ENCODE peak calls at places on chromosomes 2 and 18, in five cellular contexts. F is naive B cell, J is renal cortical epithelial cell, Q is AG10803, B is posterior vena cava. D is an unnamed sample.

GRCh38 chr18:939167-939566 is 34.5 kb downstream of the ADCYAP1 start:
- DNase-seq in F (no peak), J (peak; percentile 54), Q (no peak), B (no peak), D (no peak)

GRCh38 chr2:40256649-40257048 is 195.2 kb downstream of the SLC8A1 start:
- DNase-seq in F (no peak), J (no peak), Q (no peak), B (no peak), D (no peak)

GRCh38 chr18:48111547-48111946 is 181.1 kb upstream of the SMAD2 start:
- DNase-seq in F (no peak), J (no peak), Q (no peak), B (no peak), D (no peak)

GRCh38 chr18:25298853-25299274 is 53.1 kb downstream of the ZNF521 start:
- DNase-seq in F (no peak), J (peak; percentile 93), Q (peak; percentile 86), B (no peak), D (no peak)

GRCh38 chr2:206011795-206012194 is 74.2 kb downstream of the INO80D start:
- DNase-seq in F (no peak), J (no peak), Q (no peak), B (no peak), D (no peak)

GRCh38 chr18:47587587-47587986 is 336.1 kb upstream of the SKOR2 start:
- DNase-seq in F (no peak), J (no peak), Q (no peak), B (no peak), D (no peak)

GRCh38 chr2:10497797-10498251 is 49.7 kb upstream of the ODC1 start:
- DNase-seq in F (no peak), J (peak; percentile 68), Q (peak; percentile 79), B (peak; percentile 79), D (peak; percentile 44)

GRCh38 chr18:54774971-54775665 is 53.2 kb upstream of the RAB27B start:
- DNase-seq in F (no peak), J (no peak), Q (peak; percentile 29), B (no peak), D (no peak)

GRCh38 chr2:235008584-235009044 is 56.8 kb downstream of the SH3BP4 start:
- DNase-seq in F (no peak), J (peak; percentile 47), Q (no peak), B (no peak), D (no peak)

GRCh38 chr2:39780825-39781600 is 2.0 kb upstream of the THUMPD2 start:
- DNase-seq in F (no peak), J (peak; percentile 27), Q (no peak), B (no peak), D (no peak)

GRCh38 chr18:78833833-78834232 is 145.8 kb upstream of the SALL3 start:
- DNase-seq in F (no peak), J (no peak), Q (no peak), B (no peak), D (no peak)

GRCh38 chr2:152343426-152343825 is 8.5 kb downstream of the FMNL2 start:
- DNase-seq in F (no peak), J (no peak), Q (no peak), B (no peak), D (no peak)

GRCh38 chr2:60853512-60853911 is 27.9 kb upstream of the REL start:
- DNase-seq in F (no peak), J (no peak), Q (no peak), B (no peak), D (no peak)

GRCh38 chr2:14749869-14750268 is 117.4 kb downstream of the LRATD1 start:
- DNase-seq in F (no peak), J (peak; percentile 70), Q (peak; percentile 65), B (no peak), D (no peak)

GRCh38 chr18:13310286-13310685 is 91.7 kb downstream of the LDLRAD4 start:
- DNase-seq in F (no peak), J (no peak), Q (no peak), B (peak; percentile 28), D (no peak)

GRCh38 chr2:154709215-154709614 is 10.7 kb downstream of the KCNJ3 start:
- DNase-seq in F (no peak), J (peak; percentile 60), Q (no peak), B (no peak), D (no peak)

GRCh38 chr2:195411219-195411687 is 245.8 kb upstream of the SLC39A10 start:
- DNase-seq in F (no peak), J (peak; percentile 54), Q (peak; percentile 63), B (no peak), D (no peak)

GRCh38 chr2:70005752-70006446 is 44.5 kb upstream of the ASPRV1 start:
- DNase-seq in F (no peak), J (no peak), Q (no peak), B (no peak), D (no peak)

GRCh38 chr2:156896294-156896693 is 361.2 kb upstream of the GALNT5 start:
- DNase-seq in F (no peak), J (peak; percentile 66), Q (peak; percentile 29), B (no peak), D (peak; percentile 51)

GRCh38 chr2:30164131-30164925 is 17.5 kb downstream of the YPEL5 start:
- DNase-seq in F (no peak), J (no peak), Q (peak; percentile 29), B (no peak), D (no peak)

GRCh38 chr18:23213200-23213599 is 77.9 kb downstream of the CABLES1 start:
- DNase-seq in F (no peak), J (no peak), Q (peak; percentile 87), B (no peak), D (no peak)

GRCh38 chr2:96547751-96548161 is 11.2 kb downstream of the ARID5A start:
- DNase-seq in F (no peak), J (no peak), Q (peak; percentile 37), B (no peak), D (no peak)

GRCh38 chr2:233807215-233807865 is 29.2 kb downstream of the MROH2A start:
- DNase-seq in F (no peak), J (no peak), Q (no peak), B (peak; percentile 53), D (no peak)

GRCh38 chr2:30780776-30781330 is 26.4 kb downstream of the CAPN13 start:
- DNase-seq in F (no peak), J (no peak), Q (no peak), B (peak; percentile 19), D (no peak)

GRCh38 chr2:102003696-102004095 is 11.9 kb downstream of the IL1R2 start:
- DNase-seq in F (no peak), J (no peak), Q (no peak), B (no peak), D (no peak)

GRCh38 chr2:174438146-174438886 is 42.8 kb downstream of the SCRN3 start:
- DNase-seq in F (no peak), J (no peak), Q (no peak), B (no peak), D (no peak)

GRCh38 chr2:88765154-88765948 is 73.9 kb downstream of the RPIA start:
- DNase-seq in F (peak; percentile 37), J (peak; percentile 15), Q (peak; percentile 6), B (peak; percentile 78), D (peak; percentile 26)

GRCh38 chr2:11962707-11963358 is 216.4 kb downstream of the LPIN1 start:
- DNase-seq in F (no peak), J (peak; percentile 93), Q (no peak), B (no peak), D (no peak)

GRCh38 chr2:144430722-144431163 is 89.2 kb downstream of the ZEB2 start:
- DNase-seq in F (no peak), J (peak; percentile 41), Q (peak; percentile 83), B (no peak), D (no peak)

GRCh38 chr2:24334245-24334633 is 26.1 kb downstream of the ITSN2 start:
- DNase-seq in F (no peak), J (peak; percentile 86), Q (peak; percentile 73), B (no peak), D (no peak)

GRCh38 chr18:57581301-57581934 is 5.1 kb downstream of the FECH start:
- DNase-seq in F (peak; percentile 70), J (peak; percentile 50), Q (no peak), B (no peak), D (no peak)

GRCh38 chr2:58594175-58594574 is 353.1 kb upstream of the FANCL start:
- DNase-seq in F (no peak), J (no peak), Q (no peak), B (no peak), D (no peak)

GRCh38 chr2:54579682-54580349 is 123.7 kb downstream of the SPTBN1 start:
- DNase-seq in F (peak; percentile 52), J (peak; percentile 80), Q (no peak), B (no peak), D (peak; percentile 58)

GRCh38 chr2:150698016-150698661 is 210.7 kb upstream of the RND3 start:
- DNase-seq in F (no peak), J (peak; percentile 53), Q (peak; percentile 93), B (no peak), D (no peak)

GRCh38 chr2:158518083-158518482 is 61.3 kb downstream of the PKP4 start:
- DNase-seq in F (no peak), J (peak; percentile 69), Q (peak; percentile 79), B (peak; percentile 42), D (no peak)

GRCh38 chr18:51074605-51075004 is 44.6 kb downstream of the SMAD4 start:
- DNase-seq in F (peak; percentile 59), J (no peak), Q (no peak), B (no peak), D (no peak)

GRCh38 chr2:109440507-109441156 is 173.1 kb downstream of the SEPTIN10 start:
- DNase-seq in F (no peak), J (no peak), Q (no peak), B (peak; percentile 9), D (no peak)

D was measured in CD4-positive, CD25-positive, alpha-beta regulatory T cell.